ENCODE peak calls at places on chromosomes 5 and 9, in seven cellular contexts. M, R, G, L, K, J and E are unnamed samples.
A peak's percentile ranks its signal among the peaks of the same experiment; 100 is the strongest.

GRCh38 chr9:133505901-133506652 is 18.7 kb downstream of the MYMK start:
- DNase-seq in M (no peak), R (no peak), G (peak; percentile 72), L (peak; percentile 69), K (no peak), J (no peak), E (peak; percentile 90)

GRCh38 chr5:59813761-59814562 is 79.6 kb downstream of the PDE4D start:
- DNase-seq in M (peak; percentile 16), R (no peak), G (no peak), L (peak; percentile 61), K (no peak), J (no peak), E (no peak)

GRCh38 chr9:129761901-129762359 is 9.1 kb upstream of the PTGES start:
- DNase-seq in M (no peak), R (no peak), G (no peak), L (no peak), K (no peak), J (no peak), E (no peak)

GRCh38 chr9:136728548-136729123 is 14.1 kb downstream of the LCN10 start:
- DNase-seq in M (peak; percentile 42), R (no peak), G (no peak), L (peak; percentile 40), K (no peak), J (no peak), E (no peak)

GRCh38 chr5:14034991-14035390 is 90.5 kb upstream of the DNAH5 start:
- DNase-seq in M (no peak), R (no peak), G (no peak), L (no peak), K (no peak), J (no peak), E (no peak)

GRCh38 chr5:173457482-173457881 is 129.3 kb upstream of the STC2 start:
- DNase-seq in M (no peak), R (no peak), G (no peak), L (no peak), K (no peak), J (no peak), E (peak; percentile 51)

GRCh38 chr5:137310051-137310730 is 188.9 kb downstream of the SPOCK1 start:
- DNase-seq in M (no peak), R (no peak), G (no peak), L (no peak), K (no peak), J (no peak), E (no peak)

GRCh38 chr9:122122903-122123632 is 30.0 kb upstream of the TTLL11 start:
- DNase-seq in M (peak; percentile 77), R (peak; percentile 35), G (peak; percentile 54), L (peak; percentile 87), K (peak; percentile 76), J (peak; percentile 86), E (peak; percentile 66)

GRCh38 chr9:126205260-126205659 is 121.4 kb upstream of the MVB12B start:
- DNase-seq in M (no peak), R (no peak), G (no peak), L (no peak), K (no peak), J (no peak), E (no peak)

GRCh38 chr5:81397169-81397568 is 3.2 kb upstream of the ACOT12 start:
- DNase-seq in M (peak; percentile 18), R (no peak), G (no peak), L (no peak), K (no peak), J (no peak), E (peak; percentile 26)

GRCh38 chr9:129816501-129817435 is 7.2 kb downstream of the TOR1A start:
- DNase-seq in M (peak; percentile 67), R (no peak), G (no peak), L (no peak), K (no peak), J (no peak), E (no peak)

GRCh38 chr5:96297867-96298266 is 135.2 kb downstream of the PCSK1 start:
- DNase-seq in M (no peak), R (no peak), G (no peak), L (no peak), K (no peak), J (no peak), E (no peak)

GRCh38 chr9:21750021-21750735 is 52.3 kb upstream of the MTAP start:
- DNase-seq in M (no peak), R (no peak), G (no peak), L (no peak), K (no peak), J (no peak), E (no peak)

GRCh38 chr5:17190242-17190778 is 27.1 kb upstream of the BASP1 start:
- DNase-seq in M (no peak), R (peak; percentile 17), G (no peak), L (peak; percentile 54), K (no peak), J (no peak), E (peak; percentile 20)

GRCh38 chr9:132236662-132237311 is 74.9 kb downstream of the NTNG2 start:
- DNase-seq in M (no peak), R (no peak), G (no peak), L (no peak), K (no peak), J (no peak), E (no peak)

GRCh38 chr9:87504938-87505337 is 7.3 kb downstream of the DAPK1 start:
- DNase-seq in M (no peak), R (no peak), G (no peak), L (no peak), K (no peak), J (no peak), E (no peak)

GRCh38 chr5:74762599-74762998 is 4.3 kb downstream of the GFM2 start:
- DNase-seq in M (no peak), R (no peak), G (no peak), L (no peak), K (no peak), J (no peak), E (no peak)

GRCh38 chr5:96716007-96716406 is 53.8 kb downstream of the CAST start:
- DNase-seq in M (no peak), R (no peak), G (no peak), L (no peak), K (no peak), J (no peak), E (no peak)

GRCh38 chr5:21121213-21121612 is 1133.2 kb upstream of the CDH18 start:
- DNase-seq in M (no peak), R (no peak), G (no peak), L (no peak), K (no peak), J (no peak), E (no peak)

DNA sequence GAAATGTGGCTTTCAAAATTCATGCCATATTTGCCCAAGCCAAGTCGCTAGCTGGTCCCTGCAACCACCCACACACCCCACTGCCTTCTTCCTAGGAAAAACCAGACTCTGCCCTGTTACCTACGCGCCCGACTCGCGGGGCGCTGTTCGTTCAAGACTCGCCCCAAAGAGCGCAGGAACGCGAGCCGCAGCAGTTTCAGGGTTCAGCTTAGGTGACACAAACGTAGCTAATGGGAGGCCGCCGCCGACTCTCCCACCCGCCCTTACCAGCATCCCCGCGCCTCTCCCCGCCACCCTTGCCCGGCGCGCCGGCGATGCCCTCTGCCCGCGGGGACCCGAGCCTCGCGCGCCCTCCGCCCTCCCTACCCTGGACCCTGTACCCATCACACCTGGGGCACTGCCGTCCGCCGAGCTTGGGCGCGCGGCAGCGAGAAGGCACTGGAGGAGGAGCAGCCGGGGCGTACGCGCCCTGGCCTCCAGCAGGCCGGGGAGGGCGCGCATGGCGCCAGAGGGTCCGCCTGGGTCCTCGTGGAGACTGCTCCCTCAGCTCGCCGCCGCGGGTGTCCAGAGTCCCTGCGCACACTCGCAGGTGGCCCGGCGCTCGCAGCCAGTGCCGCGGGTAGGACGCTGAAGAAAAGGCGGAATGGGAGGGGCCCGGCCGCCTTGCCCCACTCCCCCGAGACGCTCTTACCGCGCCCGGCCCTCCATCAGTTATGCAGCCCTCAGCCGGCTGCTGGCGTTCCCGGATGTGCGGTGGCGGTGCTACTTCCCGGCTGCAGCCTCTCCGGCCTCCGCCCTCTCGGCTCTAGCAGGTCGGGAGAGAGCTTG is at the start of gene EMB:
- DNase-seq in M (peak; percentile 38), R (peak; percentile 53), G (no peak), L (peak; percentile 77), K (peak; percentile 66), J (peak; percentile 97), E (peak; percentile 67)
- TF ChIP-seq POLR2A in M (peak; percentile 32), R (no peak), G (no peak), L (no peak), K (no peak), J (no peak), E (no peak)

GRCh38 chr5:154370730-154371334 is 75.0 kb upstream of the SAP30L start:
- DNase-seq in M (no peak), R (no peak), G (no peak), L (peak; percentile 58), K (no peak), J (no peak), E (peak; percentile 31)

GRCh38 chr5:154371687-154372086 is 74.1 kb upstream of the SAP30L start:
- DNase-seq in M (no peak), R (no peak), G (peak; percentile 29), L (peak; percentile 64), K (no peak), J (no peak), E (no peak)

GRCh38 chr5:154369682-154370081 is 76.1 kb upstream of the SAP30L start:
- DNase-seq in M (no peak), R (no peak), G (no peak), L (no peak), K (no peak), J (no peak), E (no peak)

GRCh38 chr5:154368041-154368800 is 77.6 kb upstream of the SAP30L start:
- DNase-seq in M (no peak), R (peak; percentile 12), G (no peak), L (peak; percentile 51), K (no peak), J (no peak), E (no peak)

GRCh38 chr5:154370119-154370518 is 75.7 kb upstream of the SAP30L start:
- DNase-seq in M (no peak), R (no peak), G (no peak), L (no peak), K (no peak), J (no peak), E (no peak)
- H3K4me1 ChIP-seq in M (peaks cover 9% of the 10 kb centered on the region), R (no peaks in the 10 kb centered on the region), G (peaks cover 11% of the 10 kb centered on the region), L (peaks cover 46% of the 10 kb centered on the region), K (peaks cover 5% of the 10 kb centered on the region), J (peaks cover 31% of the 10 kb centered on the region), E (peaks cover 45% of the 10 kb centered on the region)

DNA sequence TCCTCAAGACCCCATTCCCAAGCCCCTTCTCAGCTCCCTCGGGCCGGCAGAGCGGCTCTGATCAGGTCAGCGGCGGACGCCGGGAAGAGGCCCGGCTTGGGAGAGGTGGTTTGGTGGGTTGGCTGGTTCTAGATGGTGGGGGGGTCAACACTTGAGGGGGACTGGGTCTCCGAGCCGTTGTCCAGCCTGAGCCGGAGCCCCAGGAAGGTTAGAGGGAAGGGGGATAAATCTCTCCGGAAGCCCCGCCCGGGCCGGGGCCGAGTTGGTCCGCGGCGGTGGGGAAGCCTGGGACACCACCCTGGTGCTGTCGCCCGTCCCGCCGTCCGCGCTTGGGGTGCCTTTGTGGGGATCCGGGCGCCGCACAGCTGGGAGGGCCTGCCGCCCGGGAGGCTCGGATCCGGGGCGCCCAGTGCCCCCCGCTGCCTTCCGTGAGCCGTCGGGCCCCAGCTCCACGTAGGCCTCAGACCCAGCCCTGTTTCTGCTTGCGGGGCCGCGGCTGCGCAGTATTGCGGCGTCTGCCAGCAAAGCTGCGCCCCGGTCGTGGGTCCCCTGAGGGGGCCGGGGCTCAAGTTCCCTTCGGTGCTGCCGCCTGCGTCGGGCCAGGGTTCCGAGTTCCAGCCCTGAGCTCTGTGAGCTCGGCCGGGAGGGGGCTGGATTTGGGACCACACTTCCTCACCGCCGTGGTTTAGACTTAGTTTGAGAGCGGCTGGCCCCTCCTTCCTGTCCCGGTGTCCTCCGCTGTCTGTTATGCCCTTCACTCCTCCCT is 560 bp upstream of the TRIM52 start:
- DNase-seq in M (peak; percentile 72), R (peak; percentile 62), G (no peak), L (peak; percentile 82), K (peak; percentile 72), J (peak; percentile 94), E (peak; percentile 84)
- TF ChIP-seq POLR2A in M (peak; percentile 77), R (peak; percentile 59), G (peak; percentile 5), L (no peak), K (no peak), J (no peak), E (peak; percentile 61)

GRCh38 chr5:127666043-127666716 is 17.3 kb downstream of the CTXN3 start:
- DNase-seq in M (no peak), R (no peak), G (no peak), L (peak; percentile 63), K (no peak), J (no peak), E (no peak)
- H3K4me1 ChIP-seq in M (no peaks in the 10 kb centered on the region), R (no peaks in the 10 kb centered on the region), G (no peaks in the 10 kb centered on the region), L (peaks cover 29% of the 10 kb centered on the region), K (peaks cover 10% of the 10 kb centered on the region), J (no peaks in the 10 kb centered on the region), E (peaks cover 22% of the 10 kb centered on the region)